ENCODE peak calls at places on chromosomes 16 and 17, in four cellular contexts. One of them, this sample, is unnamed.

GRCh38 chr17:7045492-7046126 is 1.7 kb upstream of the SLC16A11 start:
- DNase-seq in A549: peak
- DNase-seq in HepG2: peak
- DNase-seq in K562: peak
- DNase-seq in this sample: peak

GRCh38 chr16:17058471-17058870 is 412.3 kb downstream of the XYLT1 start:
- DNase-seq in A549: no peak
- DNase-seq in HepG2: no peak
- DNase-seq in K562: no peak
- DNase-seq in this sample: no peak

GRCh38 chr17:78774956-78775571 is 7.0 kb downstream of the CYTH1 start:
- DNase-seq in A549: no peak
- DNase-seq in HepG2: no peak
- DNase-seq in K562: no peak
- DNase-seq in this sample: peak

GRCh38 chr16:20383106-20384029 is 21.2 kb downstream of the PDILT start:
- DNase-seq in A549: peak
- DNase-seq in HepG2: peak
- DNase-seq in K562: peak
- DNase-seq in this sample: peak

GRCh38 chr17:44916781-44917241 is 1.5 kb upstream of the GFAP start:
- DNase-seq in A549: no peak
- DNase-seq in HepG2: no peak
- DNase-seq in K562: no peak
- DNase-seq in this sample: no peak

GRCh38 chr17:77546772-77547201 is 406.0 kb downstream of the SEC14L1 start:
- DNase-seq in A549: no peak
- DNase-seq in HepG2: no peak
- DNase-seq in K562: no peak
- DNase-seq in this sample: peak

GRCh38 chr16:19384656-19385055 is 33.0 kb upstream of the TMC5 start:
- DNase-seq in A549: peak
- DNase-seq in HepG2: no peak
- DNase-seq in K562: no peak
- DNase-seq in this sample: no peak

GRCh38 chr16:27718136-27718766 is 168.3 kb downstream of the KATNIP start:
- DNase-seq in A549: no peak
- DNase-seq in HepG2: peak
- DNase-seq in K562: no peak
- DNase-seq in this sample: no peak

GRCh38 chr16:23274968-23275367 is 27.1 kb upstream of the SCNN1B start:
- DNase-seq in A549: peak
- DNase-seq in HepG2: peak
- DNase-seq in K562: peak
- DNase-seq in this sample: no peak

GRCh38 chr17:36464765-36465088 is 21.8 kb upstream of the ZNHIT3 start:
- DNase-seq in A549: no peak
- DNase-seq in HepG2: no peak
- DNase-seq in K562: no peak
- DNase-seq in this sample: no peak

GRCh38 chr17:27904534-27904933 is 11.4 kb upstream of the LYRM9 start:
- DNase-seq in A549: no peak
- DNase-seq in HepG2: no peak
- DNase-seq in K562: no peak
- DNase-seq in this sample: no peak

GRCh38 chr17:57445051-57445450 is 188.7 kb downstream of the MSI2 start:
- DNase-seq in A549: peak
- DNase-seq in HepG2: peak
- DNase-seq in K562: no peak
- DNase-seq in this sample: no peak

GRCh38 chr17:69822314-69822875 is 252.6 kb upstream of the KCNJ16 start:
- DNase-seq in A549: no peak
- DNase-seq in HepG2: no peak
- DNase-seq in K562: no peak
- DNase-seq in this sample: no peak

GRCh38 chr17:915416-916201 is 64.0 kb downstream of the NXN start:
- DNase-seq in A549: no peak
- DNase-seq in HepG2: no peak
- DNase-seq in K562: no peak
- DNase-seq in this sample: no peak

GRCh38 chr17:14320734-14321475 is 20.0 kb downstream of the HS3ST3B1 start:
- DNase-seq in A549: no peak
- DNase-seq in HepG2: no peak
- DNase-seq in K562: no peak
- DNase-seq in this sample: no peak

GRCh38 chr17:82787081-82787848 is 35.4 kb downstream of the TBCD start:
- DNase-seq in A549: no peak
- DNase-seq in HepG2: no peak
- DNase-seq in K562: no peak
- DNase-seq in this sample: no peak

GRCh38 chr16:56558024-56558747 is 6.7 kb upstream of the MT4 start:
- DNase-seq in A549: peak
- DNase-seq in HepG2: no peak
- DNase-seq in K562: no peak
- DNase-seq in this sample: no peak

GRCh38 chr16:88382491-88383400 is at the start of gene ZNF469:
- DNase-seq in A549: peak
- DNase-seq in HepG2: no peak
- DNase-seq in K562: no peak
- DNase-seq in this sample: no peak

GRCh38 chr17:7217113-7217987 is 2.3 kb downstream of the DLG4 start:
- DNase-seq in A549: peak
- DNase-seq in HepG2: no peak
- DNase-seq in K562: peak
- DNase-seq in this sample: peak

GRCh38 chr17:10610821-10611323 is 46.2 kb downstream of the MYH3 start:
- DNase-seq in A549: no peak
- DNase-seq in HepG2: no peak
- DNase-seq in K562: no peak
- DNase-seq in this sample: no peak

GRCh38 chr17:82603981-82604448 is 44.2 kb downstream of the WDR45B start:
- DNase-seq in A549: no peak
- DNase-seq in HepG2: no peak
- DNase-seq in K562: peak
- DNase-seq in this sample: peak

GRCh38 chr17:17149520-17150449 is 56.3 kb downstream of the PLD6 start:
- DNase-seq in A549: no peak
- DNase-seq in HepG2: no peak
- DNase-seq in K562: no peak
- DNase-seq in this sample: no peak

GRCh38 chr17:82321947-82322466 is 4.6 kb upstream of the CD7 start:
- DNase-seq in A549: no peak
- DNase-seq in HepG2: no peak
- DNase-seq in K562: no peak
- DNase-seq in this sample: no peak

GRCh38 chr16:11973065-11973464 is 3.5 kb upstream of the SNX29 start:
- DNase-seq in A549: no peak
- DNase-seq in HepG2: no peak
- DNase-seq in K562: no peak
- DNase-seq in this sample: no peak

GRCh38 chr17:65193305-65194293 is 56.4 kb downstream of the RGS9 start:
- DNase-seq in A549: no peak
- DNase-seq in HepG2: no peak
- DNase-seq in K562: no peak
- DNase-seq in this sample: no peak

GRCh38 chr17:83065660-83066542 is 13.5 kb upstream of the METRNL start:
- DNase-seq in A549: no peak
- DNase-seq in HepG2: no peak
- DNase-seq in K562: no peak
- DNase-seq in this sample: no peak

GRCh38 chr17:76131692-76132573 is 9.1 kb downstream of the FOXJ1 start:
- DNase-seq in A549: no peak
- DNase-seq in HepG2: peak
- DNase-seq in K562: no peak
- DNase-seq in this sample: no peak

GRCh38 chr17:42843358-42843934 is 934 bp upstream of the AOC2 start:
- DNase-seq in A549: peak
- DNase-seq in HepG2: peak
- DNase-seq in K562: peak
- DNase-seq in this sample: peak

GRCh38 chr17:44222112-44222869 is 2.8 kb upstream of the UBTF start:
- DNase-seq in A549: peak
- DNase-seq in HepG2: peak
- DNase-seq in K562: no peak
- DNase-seq in this sample: peak

GRCh38 chr16:88368036-88368435 is 14.7 kb upstream of the ZNF469 start:
- DNase-seq in A549: no peak
- DNase-seq in HepG2: no peak
- DNase-seq in K562: no peak
- DNase-seq in this sample: no peak

GRCh38 chr17:61399131-61400057 is at the start of gene TBX2:
- DNase-seq in A549: peak
- DNase-seq in HepG2: peak
- DNase-seq in K562: no peak
- DNase-seq in this sample: no peak

GRCh38 chr17:43034623-43035293 is 9.7 kb downstream of the RND2 start:
- DNase-seq in A549: no peak
- DNase-seq in HepG2: no peak
- DNase-seq in K562: no peak
- DNase-seq in this sample: no peak

GRCh38 chr17:44219636-44220210 is at the start of gene UBTF:
- DNase-seq in A549: peak
- DNase-seq in HepG2: peak
- DNase-seq in K562: peak
- DNase-seq in this sample: peak

GRCh38 chr16:81469710-81470481 is 25.3 kb downstream of the CMIP start:
- DNase-seq in A549: no peak
- DNase-seq in HepG2: no peak
- DNase-seq in K562: peak
- DNase-seq in this sample: peak

GRCh38 chr16:2149630-2150417 is 1.4 kb downstream of the RAB26 start:
- DNase-seq in A549: peak
- DNase-seq in HepG2: peak
- DNase-seq in K562: peak
- DNase-seq in this sample: peak

GRCh38 chr16:2151188-2152091 is 3.0 kb downstream of the RAB26 start:
- DNase-seq in A549: peak
- DNase-seq in HepG2: no peak
- DNase-seq in K562: peak
- DNase-seq in this sample: peak

GRCh38 chr16:2148714-2149629 is 547 bp downstream of the RAB26 start:
- DNase-seq in A549: peak
- DNase-seq in HepG2: no peak
- DNase-seq in K562: peak
- DNase-seq in this sample: peak

GRCh38 chr16:2152695-2153506 is 2.7 kb upstream of the TRAF7 start:
- DNase-seq in A549: peak
- DNase-seq in HepG2: peak
- DNase-seq in K562: peak
- DNase-seq in this sample: peak

DNA sequence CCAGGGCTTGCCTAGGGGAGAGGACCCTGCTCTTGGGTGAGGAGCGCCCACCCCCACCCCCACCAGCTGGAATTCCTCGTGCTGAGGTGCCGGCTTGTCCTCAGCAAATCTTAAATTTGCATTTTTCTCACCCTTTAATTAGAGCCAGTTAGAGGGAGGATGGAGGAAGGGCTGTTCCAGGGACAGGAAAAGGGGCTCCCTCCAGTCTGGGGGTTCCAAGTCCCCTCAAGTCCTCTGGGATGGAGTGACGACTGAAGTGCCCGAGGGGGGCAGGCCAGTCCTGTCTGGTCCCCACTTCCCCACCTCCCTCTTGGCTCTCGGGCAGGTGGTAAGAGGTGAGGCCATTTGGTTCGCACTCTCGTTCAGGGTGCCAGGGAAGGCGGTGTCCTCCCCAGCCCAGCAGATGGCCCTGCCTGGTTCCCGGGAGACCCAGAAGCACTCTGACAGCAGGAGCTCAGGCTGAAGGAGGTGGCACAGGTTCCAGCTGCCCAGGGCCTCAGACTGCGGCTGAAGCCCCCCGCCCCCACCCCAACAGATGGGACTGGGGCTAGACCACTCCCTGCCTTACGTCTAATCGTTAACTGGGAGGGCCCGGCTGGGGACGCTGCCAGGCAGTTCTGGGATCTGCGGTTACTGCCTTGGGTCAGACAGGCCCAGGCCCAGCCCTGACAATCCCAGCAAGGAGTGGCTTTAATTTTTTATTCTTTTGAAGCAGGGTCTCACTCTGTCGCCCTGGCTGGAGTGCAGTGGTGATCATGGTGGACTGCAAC is 2.2 kb downstream of the RAB26 start:
- DNase-seq in A549: peak
- DNase-seq in HepG2: peak
- DNase-seq in K562: peak
- DNase-seq in this sample: peak
- TF ChIP-seq CTCF in A549: no peak
- TF ChIP-seq CTCF in HepG2: peak
- TF ChIP-seq CTCF in K562: no peak
- TF ChIP-seq CTCF in this sample: peak

GRCh38 chr17:68564415-68565111 is 36.6 kb downstream of the FAM20A start:
- DNase-seq in A549: no peak
- DNase-seq in HepG2: no peak
- DNase-seq in K562: no peak
- DNase-seq in this sample: no peak
- TF ChIP-seq MYC in A549: no peak
- TF ChIP-seq MYC in HepG2: no peak
- TF ChIP-seq MYC in K562: no peak
- TF ChIP-seq MYC in this sample: no peak

GRCh38 chr17:79914813-79915740 is 75.8 kb upstream of the CBX4 start:
- DNase-seq in A549: no peak
- DNase-seq in HepG2: no peak
- DNase-seq in K562: no peak
- DNase-seq in this sample: no peak

GRCh38 chr17:79916506-79916905 is 77.3 kb upstream of the CBX4 start:
- DNase-seq in A549: no peak
- DNase-seq in HepG2: no peak
- DNase-seq in K562: no peak
- DNase-seq in this sample: no peak

GRCh38 chr17:79916991-79917901 is 78.0 kb upstream of the CBX4 start:
- DNase-seq in A549: no peak
- DNase-seq in HepG2: no peak
- DNase-seq in K562: no peak
- DNase-seq in this sample: no peak

GRCh38 chr17:79913896-79914812 is 74.9 kb upstream of the CBX4 start:
- DNase-seq in A549: no peak
- DNase-seq in HepG2: no peak
- DNase-seq in K562: no peak
- DNase-seq in this sample: no peak

GRCh38 chr17:79915850-79916430 is 76.7 kb upstream of the CBX4 start:
- DNase-seq in A549: peak
- DNase-seq in HepG2: peak
- DNase-seq in K562: peak
- DNase-seq in this sample: peak
- TF ChIP-seq MAX in A549: peak
- TF ChIP-seq MAX in HepG2: no peak
- TF ChIP-seq MAX in K562: no peak
- TF ChIP-seq MAX in this sample: peak

GRCh38 chr16:2854700-2855309 is 3.2 kb downstream of the PRSS22 start:
- DNase-seq in A549: no peak
- DNase-seq in HepG2: no peak
- DNase-seq in K562: no peak
- DNase-seq in this sample: peak
- TF ChIP-seq CTCF in A549: peak
- TF ChIP-seq CTCF in HepG2: peak
- TF ChIP-seq CTCF in K562: peak
- TF ChIP-seq CTCF in this sample: peak

This sample was measured in NB4.